ENCODE peak calls at places on chromosomes 11 and 22, in seven cellular contexts. One of them, this sample, is unnamed.

GRCh38 chr11:95792700-95793099 is 2.4 kb downstream of the CEP57 start:
- DNase-seq in fibroblast of mammary gland: no peak
- DNase-seq in HEK293T: no peak
- DNase-seq in stimulated activated CD8-positive, alpha-beta memory T cell treated with anti-CD3 and anti-CD28 coated beads, Interleukin-4, amount 100 ng/mL, for 24 hours: no peak
- DNase-seq in heart left ventricle: no peak
- DNase-seq in CD8-positive, alpha-beta memory T cell: no peak
- DNase-seq in SK-N-SH: no peak
- DNase-seq in this sample: no peak

GRCh38 chr22:32053165-32053755 is 10.2 kb downstream of the SLC5A1 start:
- DNase-seq in fibroblast of mammary gland: peak; percentile 14
- DNase-seq in HEK293T: no peak
- DNase-seq in stimulated activated CD8-positive, alpha-beta memory T cell treated with anti-CD3 and anti-CD28 coated beads, Interleukin-4, amount 100 ng/mL, for 24 hours: no peak
- DNase-seq in heart left ventricle: no peak
- DNase-seq in CD8-positive, alpha-beta memory T cell: no peak
- DNase-seq in SK-N-SH: no peak
- DNase-seq in this sample: no peak

GRCh38 chr11:35144103-35144741 is 5.3 kb downstream of the CD44 start:
- DNase-seq in fibroblast of mammary gland: peak; percentile 75
- DNase-seq in HEK293T: no peak
- DNase-seq in stimulated activated CD8-positive, alpha-beta memory T cell treated with anti-CD3 and anti-CD28 coated beads, Interleukin-4, amount 100 ng/mL, for 24 hours: peak; percentile 33
- DNase-seq in heart left ventricle: no peak
- DNase-seq in CD8-positive, alpha-beta memory T cell: peak; percentile 70
- DNase-seq in SK-N-SH: no peak
- DNase-seq in this sample: peak; percentile 56

GRCh38 chr22:27462190-27462589 is 339.4 kb downstream of the MN1 start:
- DNase-seq in fibroblast of mammary gland: no peak
- DNase-seq in HEK293T: no peak
- DNase-seq in stimulated activated CD8-positive, alpha-beta memory T cell treated with anti-CD3 and anti-CD28 coated beads, Interleukin-4, amount 100 ng/mL, for 24 hours: no peak
- DNase-seq in heart left ventricle: no peak
- DNase-seq in CD8-positive, alpha-beta memory T cell: no peak
- DNase-seq in SK-N-SH: peak; percentile 31
- DNase-seq in this sample: no peak

GRCh38 chr22:50247748-50248147 is 2.9 kb upstream of the TUBGCP6 start:
- DNase-seq in fibroblast of mammary gland: peak; percentile 60
- DNase-seq in HEK293T: no peak
- DNase-seq in stimulated activated CD8-positive, alpha-beta memory T cell treated with anti-CD3 and anti-CD28 coated beads, Interleukin-4, amount 100 ng/mL, for 24 hours: peak; percentile 29
- DNase-seq in heart left ventricle: no peak
- DNase-seq in CD8-positive, alpha-beta memory T cell: no peak
- DNase-seq in SK-N-SH: peak; percentile 81
- DNase-seq in this sample: peak; percentile 52

GRCh38 chr11:27914080-27914479 is 193.9 kb downstream of the KIF18A start:
- DNase-seq in fibroblast of mammary gland: peak; percentile 25
- DNase-seq in HEK293T: no peak
- DNase-seq in stimulated activated CD8-positive, alpha-beta memory T cell treated with anti-CD3 and anti-CD28 coated beads, Interleukin-4, amount 100 ng/mL, for 24 hours: no peak
- DNase-seq in heart left ventricle: no peak
- DNase-seq in CD8-positive, alpha-beta memory T cell: no peak
- DNase-seq in SK-N-SH: no peak
- DNase-seq in this sample: no peak

GRCh38 chr11:14110629-14111028 is 148.1 kb downstream of the SPON1 start:
- DNase-seq in fibroblast of mammary gland: no peak
- DNase-seq in HEK293T: no peak
- DNase-seq in stimulated activated CD8-positive, alpha-beta memory T cell treated with anti-CD3 and anti-CD28 coated beads, Interleukin-4, amount 100 ng/mL, for 24 hours: no peak
- DNase-seq in heart left ventricle: no peak
- DNase-seq in CD8-positive, alpha-beta memory T cell: no peak
- DNase-seq in SK-N-SH: no peak
- DNase-seq in this sample: no peak

GRCh38 chr11:58006940-58007339 is 16.7 kb upstream of the OR9Q1 start:
- DNase-seq in fibroblast of mammary gland: peak; percentile 63
- DNase-seq in HEK293T: no peak
- DNase-seq in stimulated activated CD8-positive, alpha-beta memory T cell treated with anti-CD3 and anti-CD28 coated beads, Interleukin-4, amount 100 ng/mL, for 24 hours: no peak
- DNase-seq in heart left ventricle: no peak
- DNase-seq in CD8-positive, alpha-beta memory T cell: no peak
- DNase-seq in SK-N-SH: no peak
- DNase-seq in this sample: no peak

GRCh38 chr11:93652161-93652597 is 9.3 kb upstream of the CEP295 start:
- DNase-seq in fibroblast of mammary gland: peak; percentile 53
- DNase-seq in HEK293T: peak; percentile 49
- DNase-seq in stimulated activated CD8-positive, alpha-beta memory T cell treated with anti-CD3 and anti-CD28 coated beads, Interleukin-4, amount 100 ng/mL, for 24 hours: no peak
- DNase-seq in heart left ventricle: no peak
- DNase-seq in CD8-positive, alpha-beta memory T cell: peak; percentile 23
- DNase-seq in SK-N-SH: peak; percentile 19
- DNase-seq in this sample: no peak

GRCh38 chr11:118531597-118532084 is 649 bp downstream of the TMEM25 start:
- DNase-seq in fibroblast of mammary gland: no peak
- DNase-seq in HEK293T: peak; percentile 49
- DNase-seq in stimulated activated CD8-positive, alpha-beta memory T cell treated with anti-CD3 and anti-CD28 coated beads, Interleukin-4, amount 100 ng/mL, for 24 hours: no peak
- DNase-seq in heart left ventricle: no peak
- DNase-seq in CD8-positive, alpha-beta memory T cell: no peak
- DNase-seq in SK-N-SH: peak; percentile 69
- DNase-seq in this sample: no peak

GRCh38 chr11:8459711-8460399 is 134.2 kb downstream of the STK33 start:
- DNase-seq in fibroblast of mammary gland: no peak
- DNase-seq in HEK293T: no peak
- DNase-seq in stimulated activated CD8-positive, alpha-beta memory T cell treated with anti-CD3 and anti-CD28 coated beads, Interleukin-4, amount 100 ng/mL, for 24 hours: no peak
- DNase-seq in heart left ventricle: no peak
- DNase-seq in CD8-positive, alpha-beta memory T cell: no peak
- DNase-seq in SK-N-SH: no peak
- DNase-seq in this sample: no peak

GRCh38 chr11:86575208-86575855 is 97.1 kb downstream of the ME3 start:
- DNase-seq in fibroblast of mammary gland: peak; percentile 82
- DNase-seq in HEK293T: no peak
- DNase-seq in stimulated activated CD8-positive, alpha-beta memory T cell treated with anti-CD3 and anti-CD28 coated beads, Interleukin-4, amount 100 ng/mL, for 24 hours: no peak
- DNase-seq in heart left ventricle: no peak
- DNase-seq in CD8-positive, alpha-beta memory T cell: no peak
- DNase-seq in SK-N-SH: no peak
- DNase-seq in this sample: no peak

GRCh38 chr22:45208993-45209838 is 31.5 kb downstream of the KIAA0930 start:
- DNase-seq in fibroblast of mammary gland: peak; percentile 93
- DNase-seq in HEK293T: peak; percentile 54
- DNase-seq in stimulated activated CD8-positive, alpha-beta memory T cell treated with anti-CD3 and anti-CD28 coated beads, Interleukin-4, amount 100 ng/mL, for 24 hours: peak; percentile 9
- DNase-seq in heart left ventricle: no peak
- DNase-seq in CD8-positive, alpha-beta memory T cell: no peak
- DNase-seq in SK-N-SH: peak; percentile 93
- DNase-seq in this sample: no peak

GRCh38 chr11:81674211-81674610 is 1059.5 kb downstream of the FAM181B start:
- DNase-seq in fibroblast of mammary gland: no peak
- DNase-seq in HEK293T: no peak
- DNase-seq in stimulated activated CD8-positive, alpha-beta memory T cell treated with anti-CD3 and anti-CD28 coated beads, Interleukin-4, amount 100 ng/mL, for 24 hours: no peak
- DNase-seq in heart left ventricle: no peak
- DNase-seq in CD8-positive, alpha-beta memory T cell: no peak
- DNase-seq in SK-N-SH: no peak
- DNase-seq in this sample: no peak

GRCh38 chr11:67465190-67465522 is 3.9 kb downstream of the TMEM134 start:
- DNase-seq in fibroblast of mammary gland: no peak
- DNase-seq in HEK293T: no peak
- DNase-seq in stimulated activated CD8-positive, alpha-beta memory T cell treated with anti-CD3 and anti-CD28 coated beads, Interleukin-4, amount 100 ng/mL, for 24 hours: no peak
- DNase-seq in heart left ventricle: no peak
- DNase-seq in CD8-positive, alpha-beta memory T cell: no peak
- DNase-seq in SK-N-SH: no peak
- DNase-seq in this sample: no peak

GRCh38 chr11:79156031-79156430 is 284.8 kb downstream of the TENM4 start:
- DNase-seq in fibroblast of mammary gland: no peak
- DNase-seq in HEK293T: no peak
- DNase-seq in stimulated activated CD8-positive, alpha-beta memory T cell treated with anti-CD3 and anti-CD28 coated beads, Interleukin-4, amount 100 ng/mL, for 24 hours: no peak
- DNase-seq in heart left ventricle: no peak
- DNase-seq in CD8-positive, alpha-beta memory T cell: no peak
- DNase-seq in SK-N-SH: no peak
- DNase-seq in this sample: no peak

GRCh38 chr11:37370817-37371216 is 772.8 kb upstream of the RAG2 start:
- DNase-seq in fibroblast of mammary gland: no peak
- DNase-seq in HEK293T: no peak
- DNase-seq in stimulated activated CD8-positive, alpha-beta memory T cell treated with anti-CD3 and anti-CD28 coated beads, Interleukin-4, amount 100 ng/mL, for 24 hours: no peak
- DNase-seq in heart left ventricle: no peak
- DNase-seq in CD8-positive, alpha-beta memory T cell: no peak
- DNase-seq in SK-N-SH: no peak
- DNase-seq in this sample: no peak

GRCh38 chr11:34940026-34940677 is 23.7 kb downstream of the PDHX start:
- DNase-seq in fibroblast of mammary gland: peak; percentile 8
- DNase-seq in HEK293T: no peak
- DNase-seq in stimulated activated CD8-positive, alpha-beta memory T cell treated with anti-CD3 and anti-CD28 coated beads, Interleukin-4, amount 100 ng/mL, for 24 hours: no peak
- DNase-seq in heart left ventricle: no peak
- DNase-seq in CD8-positive, alpha-beta memory T cell: no peak
- DNase-seq in SK-N-SH: no peak
- DNase-seq in this sample: no peak

GRCh38 chr11:119584193-119585037 is 144.6 kb downstream of the NECTIN1 start:
- DNase-seq in fibroblast of mammary gland: peak; percentile 39
- DNase-seq in HEK293T: peak; percentile 62
- DNase-seq in stimulated activated CD8-positive, alpha-beta memory T cell treated with anti-CD3 and anti-CD28 coated beads, Interleukin-4, amount 100 ng/mL, for 24 hours: no peak
- DNase-seq in heart left ventricle: peak; percentile 67
- DNase-seq in CD8-positive, alpha-beta memory T cell: no peak
- DNase-seq in SK-N-SH: peak; percentile 83
- DNase-seq in this sample: no peak

GRCh38 chr11:87430821-87431220 is 393.1 kb downstream of the TMEM135 start:
- DNase-seq in fibroblast of mammary gland: no peak
- DNase-seq in HEK293T: no peak
- DNase-seq in stimulated activated CD8-positive, alpha-beta memory T cell treated with anti-CD3 and anti-CD28 coated beads, Interleukin-4, amount 100 ng/mL, for 24 hours: no peak
- DNase-seq in heart left ventricle: no peak
- DNase-seq in CD8-positive, alpha-beta memory T cell: no peak
- DNase-seq in SK-N-SH: no peak
- DNase-seq in this sample: no peak

GRCh38 chr11:120618399-120618798 is 106.9 kb downstream of the GRIK4 start:
- DNase-seq in fibroblast of mammary gland: no peak
- DNase-seq in HEK293T: no peak
- DNase-seq in stimulated activated CD8-positive, alpha-beta memory T cell treated with anti-CD3 and anti-CD28 coated beads, Interleukin-4, amount 100 ng/mL, for 24 hours: no peak
- DNase-seq in heart left ventricle: peak; percentile 3
- DNase-seq in CD8-positive, alpha-beta memory T cell: no peak
- DNase-seq in SK-N-SH: no peak
- DNase-seq in this sample: no peak

GRCh38 chr11:65043881-65044501 is 3.0 kb downstream of the SAC3D1 start:
- DNase-seq in fibroblast of mammary gland: peak; percentile 68
- DNase-seq in HEK293T: no peak
- DNase-seq in stimulated activated CD8-positive, alpha-beta memory T cell treated with anti-CD3 and anti-CD28 coated beads, Interleukin-4, amount 100 ng/mL, for 24 hours: no peak
- DNase-seq in heart left ventricle: no peak
- DNase-seq in CD8-positive, alpha-beta memory T cell: no peak
- DNase-seq in SK-N-SH: no peak
- DNase-seq in this sample: no peak

GRCh38 chr22:37768273-37768672 is 39.5 kb upstream of the GCAT start:
- DNase-seq in fibroblast of mammary gland: no peak
- DNase-seq in HEK293T: peak; percentile 58
- DNase-seq in stimulated activated CD8-positive, alpha-beta memory T cell treated with anti-CD3 and anti-CD28 coated beads, Interleukin-4, amount 100 ng/mL, for 24 hours: no peak
- DNase-seq in heart left ventricle: no peak
- DNase-seq in CD8-positive, alpha-beta memory T cell: no peak
- DNase-seq in SK-N-SH: peak; percentile 57
- DNase-seq in this sample: no peak

GRCh38 chr11:128783513-128783912 is 83.6 kb downstream of the KCNJ1 start:
- DNase-seq in fibroblast of mammary gland: no peak
- DNase-seq in HEK293T: no peak
- DNase-seq in stimulated activated CD8-positive, alpha-beta memory T cell treated with anti-CD3 and anti-CD28 coated beads, Interleukin-4, amount 100 ng/mL, for 24 hours: no peak
- DNase-seq in heart left ventricle: no peak
- DNase-seq in CD8-positive, alpha-beta memory T cell: no peak
- DNase-seq in SK-N-SH: no peak
- DNase-seq in this sample: no peak